ENCODE peak calls at places on chromosome 5, in nine cellular contexts. One of them, this sample, is unnamed. For H3K36me3, the result is how much of the 10 kb centered on the place peaks cover.

GRCh38 chr5:33843579-33843978 is 48.2 kb downstream of the ADAMTS12 start:
- DNase-seq in pancreas: no peak
- DNase-seq in GM23248: peak
- DNase-seq in gastrocnemius medialis: no peak
- DNase-seq in left ventricle myocardium inferior: no peak
- DNase-seq in tibial nerve: no peak
- DNase-seq in kidney: no peak
- DNase-seq in suprapubic skin: no peak
- DNase-seq in psoas muscle: no peak
- DNase-seq in this sample: no peak

GRCh38 chr5:61311836-61312808 is 19.9 kb upstream of the ZSWIM6 start:
- DNase-seq in pancreas: no peak
- DNase-seq in GM23248: peak
- DNase-seq in gastrocnemius medialis: no peak
- DNase-seq in left ventricle myocardium inferior: no peak
- DNase-seq in tibial nerve: no peak
- DNase-seq in kidney: no peak
- DNase-seq in suprapubic skin: no peak
- DNase-seq in psoas muscle: no peak
- DNase-seq in this sample: no peak

GRCh38 chr5:144369001-144369400 is 198.3 kb downstream of the KCTD16 start:
- DNase-seq in pancreas: peak
- DNase-seq in GM23248: no peak
- DNase-seq in gastrocnemius medialis: no peak
- DNase-seq in left ventricle myocardium inferior: no peak
- DNase-seq in tibial nerve: no peak
- DNase-seq in kidney: peak
- DNase-seq in suprapubic skin: no peak
- DNase-seq in psoas muscle: no peak
- DNase-seq in this sample: no peak

GRCh38 chr5:127723571-127723970 is 20.4 kb downstream of the CCDC192 start:
- DNase-seq in pancreas: no peak
- DNase-seq in GM23248: peak
- DNase-seq in gastrocnemius medialis: peak
- DNase-seq in left ventricle myocardium inferior: peak
- DNase-seq in tibial nerve: peak
- DNase-seq in kidney: no peak
- DNase-seq in suprapubic skin: no peak
- DNase-seq in psoas muscle: no peak
- DNase-seq in this sample: no peak

GRCh38 chr5:160280384-160281090 is 31.8 kb downstream of the CCNJL start:
- DNase-seq in pancreas: no peak
- DNase-seq in GM23248: no peak
- DNase-seq in gastrocnemius medialis: no peak
- DNase-seq in left ventricle myocardium inferior: no peak
- DNase-seq in tibial nerve: no peak
- DNase-seq in kidney: no peak
- DNase-seq in suprapubic skin: no peak
- DNase-seq in psoas muscle: no peak
- DNase-seq in this sample: no peak

GRCh38 chr5:71471193-71471592 is 15.7 kb downstream of the BDP1 start:
- DNase-seq in pancreas: no peak
- DNase-seq in GM23248: peak
- DNase-seq in gastrocnemius medialis: no peak
- DNase-seq in left ventricle myocardium inferior: no peak
- DNase-seq in tibial nerve: no peak
- DNase-seq in kidney: no peak
- DNase-seq in suprapubic skin: no peak
- DNase-seq in psoas muscle: no peak
- DNase-seq in this sample: no peak

GRCh38 chr5:43643327-43643726 is 40.3 kb downstream of the NNT start:
- DNase-seq in pancreas: no peak
- DNase-seq in GM23248: no peak
- DNase-seq in gastrocnemius medialis: no peak
- DNase-seq in left ventricle myocardium inferior: no peak
- DNase-seq in tibial nerve: no peak
- DNase-seq in kidney: no peak
- DNase-seq in suprapubic skin: no peak
- DNase-seq in psoas muscle: no peak
- DNase-seq in this sample: no peak

GRCh38 chr5:31537856-31538255 is 5.8 kb downstream of the C5orf22 start:
- DNase-seq in pancreas: no peak
- DNase-seq in GM23248: no peak
- DNase-seq in gastrocnemius medialis: no peak
- DNase-seq in left ventricle myocardium inferior: no peak
- DNase-seq in tibial nerve: no peak
- DNase-seq in kidney: no peak
- DNase-seq in suprapubic skin: no peak
- DNase-seq in psoas muscle: no peak
- DNase-seq in this sample: no peak

GRCh38 chr5:33362915-33363314 is 77.8 kb upstream of the TARS1 start:
- DNase-seq in pancreas: no peak
- DNase-seq in GM23248: no peak
- DNase-seq in gastrocnemius medialis: no peak
- DNase-seq in left ventricle myocardium inferior: no peak
- DNase-seq in tibial nerve: peak
- DNase-seq in kidney: no peak
- DNase-seq in suprapubic skin: no peak
- DNase-seq in psoas muscle: no peak
- DNase-seq in this sample: no peak

GRCh38 chr5:164336906-164337305 is 831.5 kb downstream of the MAT2B start:
- DNase-seq in pancreas: no peak
- DNase-seq in GM23248: peak
- DNase-seq in gastrocnemius medialis: no peak
- DNase-seq in left ventricle myocardium inferior: no peak
- DNase-seq in tibial nerve: no peak
- DNase-seq in kidney: no peak
- DNase-seq in suprapubic skin: no peak
- DNase-seq in psoas muscle: no peak
- DNase-seq in this sample: no peak

GRCh38 chr5:145697251-145698016 is 137.7 kb downstream of the PRELID2 start:
- DNase-seq in pancreas: no peak
- DNase-seq in GM23248: peak
- DNase-seq in gastrocnemius medialis: no peak
- DNase-seq in left ventricle myocardium inferior: no peak
- DNase-seq in tibial nerve: no peak
- DNase-seq in kidney: no peak
- DNase-seq in suprapubic skin: no peak
- DNase-seq in psoas muscle: no peak
- DNase-seq in this sample: no peak

GRCh38 chr5:10222326-10222725 is 27.4 kb downstream of the ATPSCKMT start:
- DNase-seq in pancreas: no peak
- DNase-seq in GM23248: no peak
- DNase-seq in gastrocnemius medialis: no peak
- DNase-seq in left ventricle myocardium inferior: no peak
- DNase-seq in tibial nerve: no peak
- DNase-seq in kidney: no peak
- DNase-seq in suprapubic skin: no peak
- DNase-seq in psoas muscle: no peak
- DNase-seq in this sample: no peak

GRCh38 chr5:143322178-143322577 is 81.3 kb downstream of the NR3C1 start:
- DNase-seq in pancreas: no peak
- DNase-seq in GM23248: no peak
- DNase-seq in gastrocnemius medialis: no peak
- DNase-seq in left ventricle myocardium inferior: no peak
- DNase-seq in tibial nerve: no peak
- DNase-seq in kidney: no peak
- DNase-seq in suprapubic skin: no peak
- DNase-seq in psoas muscle: no peak
- DNase-seq in this sample: no peak

DNA sequence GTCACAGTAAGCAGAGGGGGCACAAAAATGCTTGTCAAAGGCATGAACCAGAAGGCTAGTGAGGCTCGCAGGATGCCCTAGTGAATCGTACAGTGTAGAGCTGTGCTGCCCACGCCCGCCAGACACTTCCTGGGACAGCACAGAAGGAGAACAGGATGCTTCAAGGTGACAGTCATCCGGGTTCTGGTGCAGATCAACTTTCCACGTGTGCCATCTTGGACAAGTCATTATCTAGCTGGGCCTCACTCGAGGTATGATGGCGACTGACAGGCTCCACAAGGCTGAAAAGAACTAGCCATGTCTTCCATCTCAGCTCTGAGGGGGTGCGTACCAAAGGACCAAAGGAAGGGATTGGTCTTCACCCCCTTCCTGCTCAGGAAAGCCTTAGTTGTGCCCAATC is 14.0 kb downstream of the SPRY4 start:
- DNase-seq in pancreas: no peak
- DNase-seq in GM23248: no peak
- DNase-seq in gastrocnemius medialis: no peak
- DNase-seq in left ventricle myocardium inferior: no peak
- DNase-seq in tibial nerve: no peak
- DNase-seq in kidney: no peak
- DNase-seq in suprapubic skin: no peak
- DNase-seq in psoas muscle: no peak
- DNase-seq in this sample: no peak
- H3K36me3 ChIP-seq in pancreas: under half
- H3K36me3 ChIP-seq in GM23248: under half
- H3K36me3 ChIP-seq in gastrocnemius medialis: under half
- H3K36me3 ChIP-seq in left ventricle myocardium inferior: under half
- H3K36me3 ChIP-seq in tibial nerve: under half
- H3K36me3 ChIP-seq in kidney: under half
- H3K36me3 ChIP-seq in suprapubic skin: under half
- H3K36me3 ChIP-seq in psoas muscle: under half
- H3K36me3 ChIP-seq in this sample: half or more

GRCh38 chr5:167303582-167303981 is 987.9 kb upstream of the WWC1 start:
- DNase-seq in pancreas: no peak
- DNase-seq in GM23248: no peak
- DNase-seq in gastrocnemius medialis: no peak
- DNase-seq in left ventricle myocardium inferior: no peak
- DNase-seq in tibial nerve: no peak
- DNase-seq in kidney: no peak
- DNase-seq in suprapubic skin: no peak
- DNase-seq in psoas muscle: no peak
- DNase-seq in this sample: no peak
- H3K36me3 ChIP-seq in pancreas: under half
- H3K36me3 ChIP-seq in GM23248: under half
- H3K36me3 ChIP-seq in gastrocnemius medialis: under half
- H3K36me3 ChIP-seq in left ventricle myocardium inferior: under half
- H3K36me3 ChIP-seq in tibial nerve: under half
- H3K36me3 ChIP-seq in kidney: under half
- H3K36me3 ChIP-seq in suprapubic skin: under half
- H3K36me3 ChIP-seq in psoas muscle: under half
- H3K36me3 ChIP-seq in this sample: under half

DNA sequence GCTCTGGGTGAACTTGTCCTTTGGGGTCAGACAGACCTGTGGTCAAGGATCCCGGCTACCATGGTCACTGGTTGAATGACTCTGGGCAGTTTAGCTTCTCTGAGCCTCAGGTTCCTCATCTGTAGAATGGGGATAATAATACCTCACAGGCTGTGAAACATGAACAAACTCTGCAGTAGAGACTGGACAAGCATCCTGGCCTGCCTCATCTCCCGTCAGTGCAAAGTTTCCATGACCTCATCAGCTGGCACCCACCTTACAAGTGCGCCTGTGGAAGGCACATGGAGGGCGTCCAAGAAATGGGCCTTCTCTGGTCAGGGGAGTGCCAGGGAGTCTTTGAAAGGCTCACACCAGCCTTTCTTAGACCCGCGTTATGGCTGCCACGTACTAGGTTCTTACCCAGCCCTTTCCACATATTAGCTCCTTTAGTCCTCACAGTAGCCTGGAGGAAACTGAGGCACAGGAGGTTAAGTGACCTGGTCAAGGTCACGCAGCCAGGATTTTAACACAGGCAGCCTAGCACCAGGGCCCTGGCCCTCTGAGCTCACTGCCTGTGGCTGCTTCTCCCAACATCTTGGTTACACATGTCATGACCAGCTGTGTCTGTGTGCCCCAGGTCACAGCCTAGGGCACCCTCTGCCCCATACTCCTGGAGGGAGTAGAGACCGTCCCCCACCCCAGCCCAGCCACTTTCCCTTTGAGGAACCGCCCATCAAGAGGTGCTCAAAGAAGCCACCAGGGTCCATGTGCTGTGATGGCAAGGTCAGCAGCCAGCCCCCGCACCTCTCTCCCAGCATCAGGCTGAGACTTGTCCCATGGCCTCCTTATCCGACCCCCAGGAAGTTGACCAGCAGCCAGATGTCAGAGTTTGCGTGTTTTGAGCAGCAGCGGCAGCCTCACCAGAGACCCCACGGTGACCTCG is 39.4 kb upstream of the RPL26L1 start:
- DNase-seq in pancreas: no peak
- DNase-seq in GM23248: no peak
- DNase-seq in gastrocnemius medialis: peak
- DNase-seq in left ventricle myocardium inferior: peak
- DNase-seq in tibial nerve: no peak
- DNase-seq in kidney: no peak
- DNase-seq in suprapubic skin: no peak
- DNase-seq in psoas muscle: no peak
- DNase-seq in this sample: no peak
- H3K36me3 ChIP-seq in pancreas: under half
- H3K36me3 ChIP-seq in GM23248: under half
- H3K36me3 ChIP-seq in gastrocnemius medialis: under half
- H3K36me3 ChIP-seq in left ventricle myocardium inferior: half or more
- H3K36me3 ChIP-seq in tibial nerve: under half
- H3K36me3 ChIP-seq in kidney: under half
- H3K36me3 ChIP-seq in suprapubic skin: half or more
- H3K36me3 ChIP-seq in psoas muscle: under half
- H3K36me3 ChIP-seq in this sample: under half

GRCh38 chr5:88743231-88743879 is 139.6 kb downstream of the MEF2C start:
- DNase-seq in pancreas: no peak
- DNase-seq in GM23248: peak
- DNase-seq in gastrocnemius medialis: no peak
- DNase-seq in left ventricle myocardium inferior: no peak
- DNase-seq in tibial nerve: no peak
- DNase-seq in kidney: no peak
- DNase-seq in suprapubic skin: no peak
- DNase-seq in psoas muscle: no peak
- DNase-seq in this sample: no peak

GRCh38 chr5:88745093-88745696 is 137.8 kb downstream of the MEF2C start:
- DNase-seq in pancreas: no peak
- DNase-seq in GM23248: peak
- DNase-seq in gastrocnemius medialis: peak
- DNase-seq in left ventricle myocardium inferior: no peak
- DNase-seq in tibial nerve: no peak
- DNase-seq in kidney: no peak
- DNase-seq in suprapubic skin: no peak
- DNase-seq in psoas muscle: no peak
- DNase-seq in this sample: no peak

GRCh38 chr5:88746438-88746882 is 136.5 kb downstream of the MEF2C start:
- DNase-seq in pancreas: no peak
- DNase-seq in GM23248: no peak
- DNase-seq in gastrocnemius medialis: peak
- DNase-seq in left ventricle myocardium inferior: no peak
- DNase-seq in tibial nerve: no peak
- DNase-seq in kidney: no peak
- DNase-seq in suprapubic skin: no peak
- DNase-seq in psoas muscle: no peak
- DNase-seq in this sample: no peak

DNA sequence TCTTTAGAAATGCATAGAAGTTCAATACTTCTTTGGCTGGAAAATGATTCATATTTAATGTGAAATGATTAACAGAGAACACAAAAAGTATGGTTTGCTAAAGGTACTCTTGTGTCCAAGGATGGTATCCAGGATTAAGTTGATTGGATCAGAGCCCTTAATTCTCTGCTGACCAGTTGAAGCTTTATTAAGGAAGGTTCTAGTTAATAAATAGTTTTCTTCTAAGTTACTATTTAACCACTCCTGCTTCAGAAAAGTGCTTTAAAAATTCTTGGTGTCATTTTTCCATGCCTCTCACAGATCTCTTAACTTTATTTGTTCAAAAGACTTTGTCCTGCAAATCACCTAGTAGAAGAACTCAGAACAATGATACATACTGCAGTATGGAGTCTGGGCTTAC is 134.3 kb downstream of the MEF2C start:
- DNase-seq in pancreas: no peak
- DNase-seq in GM23248: no peak
- DNase-seq in gastrocnemius medialis: no peak
- DNase-seq in left ventricle myocardium inferior: no peak
- DNase-seq in tibial nerve: no peak
- DNase-seq in kidney: no peak
- DNase-seq in suprapubic skin: no peak
- DNase-seq in psoas muscle: no peak
- DNase-seq in this sample: no peak
- H3K36me3 ChIP-seq in pancreas: under half
- H3K36me3 ChIP-seq in GM23248: under half
- H3K36me3 ChIP-seq in gastrocnemius medialis: under half
- H3K36me3 ChIP-seq in left ventricle myocardium inferior: half or more
- H3K36me3 ChIP-seq in tibial nerve: under half
- H3K36me3 ChIP-seq in kidney: under half
- H3K36me3 ChIP-seq in suprapubic skin: under half
- H3K36me3 ChIP-seq in psoas muscle: half or more
- H3K36me3 ChIP-seq in this sample: half or more

This sample was measured in heart right ventricle.